ENCODE peak calls at places on chromosomes 5 and 9, in seven cellular contexts. K is RCC 7860; U is NCI-H526; C is H9; D is activated CD4-positive, CD25-positive, alpha-beta regulatory T cell; F is GM03348; Q is stimulated activated CD8-positive, alpha-beta memory T cell treated with anti-CD3 and anti-CD28 coated beads, Interleukin-4, amount 100 ng/mL, for 1 hour. M is an unnamed sample.

GRCh38 chr9:112361602-112362001 is 18.3 kb upstream of the HSDL2 start:
- DNase-seq in K (peak), U (peak), C (no peak), D (no peak), F (peak), Q (no peak), M (peak)

GRCh38 chr9:108039491-108039890 is 549.9 kb upstream of the KLF4 start:
- DNase-seq in K (no peak), U (no peak), C (no peak), D (no peak), F (no peak), Q (no peak), M (no peak)

GRCh38 chr5:74173260-74173659 is 467.3 kb downstream of the ENC1 start:
- DNase-seq in K (no peak), U (no peak), C (no peak), D (no peak), F (no peak), Q (no peak), M (peak)

GRCh38 chr5:59893436-59894227 is at the start of gene PDE4D:
- DNase-seq in K (no peak), U (peak), C (peak), D (no peak), F (peak), Q (no peak), M (peak)

GRCh38 chr9:14258840-14259239 is 55.1 kb downstream of the NFIB start:
- DNase-seq in K (no peak), U (peak), C (no peak), D (no peak), F (no peak), Q (no peak), M (no peak)

GRCh38 chr9:33924978-33925797 is 108.2 kb downstream of the UBE2R2 start:
- DNase-seq in K (peak), U (peak), C (peak), D (no peak), F (peak), Q (no peak), M (peak)

GRCh38 chr5:170481839-170482238 is 22.0 kb upstream of the KCNIP1 start:
- DNase-seq in K (no peak), U (no peak), C (no peak), D (no peak), F (no peak), Q (no peak), M (no peak)

GRCh38 chr5:173497685-173498084 is 118.8 kb downstream of the BOD1 start:
- DNase-seq in K (no peak), U (no peak), C (peak), D (no peak), F (no peak), Q (no peak), M (no peak)

GRCh38 chr5:175325681-175326080 is 118.3 kb downstream of the DRD1 start:
- DNase-seq in K (peak), U (no peak), C (no peak), D (no peak), F (no peak), Q (no peak), M (no peak)

GRCh38 chr5:1468247-1468612 is 23.0 kb upstream of the SLC6A3 start:
- DNase-seq in K (no peak), U (peak), C (peak), D (no peak), F (peak), Q (no peak), M (peak)

GRCh38 chr5:113378960-113379541 is 55.7 kb downstream of the TSSK1B start:
- DNase-seq in K (peak), U (peak), C (peak), D (peak), F (peak), Q (peak), M (peak)

GRCh38 chr5:109045710-109046109 is 298.0 kb downstream of the FER start:
- DNase-seq in K (no peak), U (no peak), C (no peak), D (no peak), F (no peak), Q (no peak), M (no peak)

GRCh38 chr5:116864157-116864837 is 289.7 kb upstream of the SEMA6A start:
- DNase-seq in K (no peak), U (peak), C (peak), D (no peak), F (no peak), Q (no peak), M (no peak)

GRCh38 chr5:1312993-1313833 is 18.3 kb upstream of the TERT start:
- DNase-seq in K (no peak), U (peak), C (peak), D (no peak), F (no peak), Q (no peak), M (no peak)

GRCh38 chr5:62371409-62371808 is 32.3 kb downstream of the DIMT1 start:
- DNase-seq in K (no peak), U (no peak), C (no peak), D (no peak), F (no peak), Q (no peak), M (no peak)

GRCh38 chr9:123866497-123866896 is 63.4 kb downstream of the DENND1A start:
- DNase-seq in K (no peak), U (no peak), C (no peak), D (no peak), F (no peak), Q (no peak), M (no peak)

GRCh38 chr5:10779592-10779991 is 18.6 kb upstream of the DAP start:
- DNase-seq in K (no peak), U (no peak), C (no peak), D (no peak), F (no peak), Q (no peak), M (no peak)

GRCh38 chr5:125461641-125462072 is 715.2 kb upstream of the ZNF608 start:
- DNase-seq in K (no peak), U (no peak), C (no peak), D (no peak), F (no peak), Q (no peak), M (no peak)

GRCh38 chr9:128056086-128056485 is 11.0 kb downstream of the NAIF1 start:
- DNase-seq in K (no peak), U (no peak), C (no peak), D (no peak), F (no peak), Q (no peak), M (no peak)